ENCODE peak calls at places on chromosomes 2 and 18, in five cellular contexts. One of them, this sample, is unnamed. For H3K4me1, the result is how much of the 10 kb centered on the place peaks cover.

GRCh38 chr18:25743661-25744151 is 346.7 kb downstream of the SS18 start:
- DNase-seq in GM12878: no peak
- DNase-seq in psoas muscle: no peak
- DNase-seq in upper lobe of right lung: no peak
- DNase-seq in right atrium auricular region: no peak
- DNase-seq in this sample: no peak

GRCh38 chr2:226352941-226353558 is 446.6 kb downstream of the IRS1 start:
- DNase-seq in GM12878: no peak
- DNase-seq in psoas muscle: peak
- DNase-seq in upper lobe of right lung: no peak
- DNase-seq in right atrium auricular region: no peak
- DNase-seq in this sample: no peak

GRCh38 chr18:79133724-79134123 is 64.5 kb downstream of the ATP9B start:
- DNase-seq in GM12878: no peak
- DNase-seq in psoas muscle: peak
- DNase-seq in upper lobe of right lung: no peak
- DNase-seq in right atrium auricular region: no peak
- DNase-seq in this sample: peak

GRCh38 chr2:214587442-214587841 is 176.6 kb downstream of the VWC2L start:
- DNase-seq in GM12878: no peak
- DNase-seq in psoas muscle: no peak
- DNase-seq in upper lobe of right lung: no peak
- DNase-seq in right atrium auricular region: no peak
- DNase-seq in this sample: peak

GRCh38 chr18:24051256-24051947 is 36.8 kb downstream of the TTC39C start:
- DNase-seq in GM12878: peak
- DNase-seq in psoas muscle: no peak
- DNase-seq in upper lobe of right lung: no peak
- DNase-seq in right atrium auricular region: no peak
- DNase-seq in this sample: no peak

GRCh38 chr2:50492452-50492851 is 539.5 kb downstream of the NRXN1 start:
- DNase-seq in GM12878: peak
- DNase-seq in psoas muscle: no peak
- DNase-seq in upper lobe of right lung: no peak
- DNase-seq in right atrium auricular region: no peak
- DNase-seq in this sample: peak

GRCh38 chr2:222813177-222813843 is 47.5 kb upstream of the ACSL3 start:
- DNase-seq in GM12878: peak
- DNase-seq in psoas muscle: no peak
- DNase-seq in upper lobe of right lung: no peak
- DNase-seq in right atrium auricular region: no peak
- DNase-seq in this sample: no peak

GRCh38 chr18:54774971-54775665 is 53.2 kb upstream of the RAB27B start:
- DNase-seq in GM12878: no peak
- DNase-seq in psoas muscle: no peak
- DNase-seq in upper lobe of right lung: no peak
- DNase-seq in right atrium auricular region: no peak
- DNase-seq in this sample: peak

GRCh38 chr2:191521608-191522208 is 156.2 kb upstream of the NABP1 start:
- DNase-seq in GM12878: no peak
- DNase-seq in psoas muscle: no peak
- DNase-seq in upper lobe of right lung: no peak
- DNase-seq in right atrium auricular region: no peak
- DNase-seq in this sample: no peak

GRCh38 chr2:206615417-206616089 is 26.7 kb upstream of the FAM237A start:
- DNase-seq in GM12878: no peak
- DNase-seq in psoas muscle: no peak
- DNase-seq in upper lobe of right lung: no peak
- DNase-seq in right atrium auricular region: no peak
- DNase-seq in this sample: no peak

GRCh38 chr2:15894459-15895144 is 45.7 kb upstream of the MYCN start:
- DNase-seq in GM12878: no peak
- DNase-seq in psoas muscle: no peak
- DNase-seq in upper lobe of right lung: no peak
- DNase-seq in right atrium auricular region: no peak
- DNase-seq in this sample: no peak

GRCh38 chr18:23982154-23983071 is 32.1 kb upstream of the TTC39C start:
- DNase-seq in GM12878: no peak
- DNase-seq in psoas muscle: peak
- DNase-seq in upper lobe of right lung: no peak
- DNase-seq in right atrium auricular region: peak
- DNase-seq in this sample: peak

GRCh38 chr2:200380833-200381542 is 74.5 kb downstream of the SPATS2L start:
- DNase-seq in GM12878: no peak
- DNase-seq in psoas muscle: no peak
- DNase-seq in upper lobe of right lung: no peak
- DNase-seq in right atrium auricular region: no peak
- DNase-seq in this sample: no peak

GRCh38 chr2:178479758-178480226 is 465 bp upstream of the PLEKHA3 start:
- DNase-seq in GM12878: no peak
- DNase-seq in psoas muscle: no peak
- DNase-seq in upper lobe of right lung: no peak
- DNase-seq in right atrium auricular region: no peak
- DNase-seq in this sample: no peak

GRCh38 chr18:2680216-2680792 is 24.8 kb downstream of the SMCHD1 start:
- DNase-seq in GM12878: no peak
- DNase-seq in psoas muscle: no peak
- DNase-seq in upper lobe of right lung: no peak
- DNase-seq in right atrium auricular region: no peak
- DNase-seq in this sample: no peak

GRCh38 chr18:51051105-51051712 is 21.2 kb downstream of the SMAD4 start:
- DNase-seq in GM12878: no peak
- DNase-seq in psoas muscle: no peak
- DNase-seq in upper lobe of right lung: no peak
- DNase-seq in right atrium auricular region: no peak
- DNase-seq in this sample: no peak

GRCh38 chr2:75375646-75376582 is 176.6 kb upstream of the TACR1 start:
- DNase-seq in GM12878: no peak
- DNase-seq in psoas muscle: no peak
- DNase-seq in upper lobe of right lung: no peak
- DNase-seq in right atrium auricular region: no peak
- DNase-seq in this sample: no peak

GRCh38 chr2:230134496-230135073 is 65.9 kb upstream of the SLC16A14 start:
- DNase-seq in GM12878: no peak
- DNase-seq in psoas muscle: no peak
- DNase-seq in upper lobe of right lung: no peak
- DNase-seq in right atrium auricular region: no peak
- DNase-seq in this sample: no peak

GRCh38 chr18:58541789-58542425 is 87.0 kb downstream of the ALPK2 start:
- DNase-seq in GM12878: peak
- DNase-seq in psoas muscle: no peak
- DNase-seq in upper lobe of right lung: no peak
- DNase-seq in right atrium auricular region: no peak
- DNase-seq in this sample: no peak

GRCh38 chr2:189763908-189764661 is 1.5 kb upstream of the OSGEPL1 start:
- DNase-seq in GM12878: no peak
- DNase-seq in psoas muscle: no peak
- DNase-seq in upper lobe of right lung: no peak
- DNase-seq in right atrium auricular region: no peak
- DNase-seq in this sample: no peak

GRCh38 chr2:229164545-229165249 is 106.4 kb downstream of the PID1 start:
- DNase-seq in GM12878: no peak
- DNase-seq in psoas muscle: no peak
- DNase-seq in upper lobe of right lung: no peak
- DNase-seq in right atrium auricular region: no peak
- DNase-seq in this sample: no peak

GRCh38 chr2:47218066-47218581 is 63.0 kb upstream of the STPG4 start:
- DNase-seq in GM12878: no peak
- DNase-seq in psoas muscle: no peak
- DNase-seq in upper lobe of right lung: no peak
- DNase-seq in right atrium auricular region: no peak
- DNase-seq in this sample: no peak

GRCh38 chr2:11829947-11830707 is 83.7 kb downstream of the LPIN1 start:
- DNase-seq in GM12878: peak
- DNase-seq in psoas muscle: peak
- DNase-seq in upper lobe of right lung: peak
- DNase-seq in right atrium auricular region: peak
- DNase-seq in this sample: peak

GRCh38 chr2:233267516-233268245 is 16.2 kb downstream of the ATG16L1 start:
- DNase-seq in GM12878: peak
- DNase-seq in psoas muscle: no peak
- DNase-seq in upper lobe of right lung: no peak
- DNase-seq in right atrium auricular region: no peak
- DNase-seq in this sample: no peak

GRCh38 chr2:192957425-192957824 is 762.7 kb upstream of the TMEFF2 start:
- DNase-seq in GM12878: no peak
- DNase-seq in psoas muscle: no peak
- DNase-seq in upper lobe of right lung: no peak
- DNase-seq in right atrium auricular region: no peak
- DNase-seq in this sample: no peak

GRCh38 chr2:109173311-109174171 is 44.5 kb downstream of the SH3RF3 start:
- DNase-seq in GM12878: no peak
- DNase-seq in psoas muscle: peak
- DNase-seq in upper lobe of right lung: no peak
- DNase-seq in right atrium auricular region: peak
- DNase-seq in this sample: peak

GRCh38 chr2:10146366-10147005 is 23.9 kb downstream of the RRM2 start:
- DNase-seq in GM12878: no peak
- DNase-seq in psoas muscle: no peak
- DNase-seq in upper lobe of right lung: peak
- DNase-seq in right atrium auricular region: no peak
- DNase-seq in this sample: no peak

GRCh38 chr2:39059366-39059952 is 61.4 kb downstream of the SOS1 start:
- DNase-seq in GM12878: no peak
- DNase-seq in psoas muscle: no peak
- DNase-seq in upper lobe of right lung: no peak
- DNase-seq in right atrium auricular region: no peak
- DNase-seq in this sample: no peak

GRCh38 chr18:3867252-3867651 is 417.3 kb downstream of the TGIF1 start:
- DNase-seq in GM12878: no peak
- DNase-seq in psoas muscle: no peak
- DNase-seq in upper lobe of right lung: no peak
- DNase-seq in right atrium auricular region: no peak
- DNase-seq in this sample: no peak

GRCh38 chr18:61616111-61616610 is 276.6 kb downstream of the RNF152 start:
- DNase-seq in GM12878: no peak
- DNase-seq in psoas muscle: no peak
- DNase-seq in upper lobe of right lung: no peak
- DNase-seq in right atrium auricular region: no peak
- DNase-seq in this sample: no peak

GRCh38 chr2:73894877-73895276 is 2.1 kb downstream of the ACTG2 start:
- DNase-seq in GM12878: no peak
- DNase-seq in psoas muscle: no peak
- DNase-seq in upper lobe of right lung: no peak
- DNase-seq in right atrium auricular region: no peak
- DNase-seq in this sample: no peak
- H3K4me3 ChIP-seq in GM12878: no peak
- H3K4me3 ChIP-seq in psoas muscle: no peak
- H3K4me3 ChIP-seq in upper lobe of right lung: peak
- H3K4me3 ChIP-seq in right atrium auricular region: no peak
- H3K4me3 ChIP-seq in this sample: no peak

DNA sequence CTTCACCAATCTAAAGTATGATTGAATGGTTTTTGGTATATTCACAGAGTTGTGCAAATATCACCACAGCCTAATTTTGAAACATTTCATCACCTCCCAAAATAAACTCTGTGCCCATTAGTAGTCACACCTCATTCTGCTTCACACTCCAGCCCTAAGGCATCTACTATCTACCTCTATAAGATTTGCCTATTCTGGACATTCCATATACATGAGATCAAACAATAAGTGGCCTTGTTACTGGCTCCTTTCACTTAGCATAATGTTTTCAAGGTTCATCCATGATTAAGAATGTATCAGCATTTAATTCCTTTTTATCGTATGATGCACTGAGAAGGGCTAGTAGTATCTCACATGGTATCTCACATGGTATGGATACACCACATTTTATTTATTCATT is 204.6 kb upstream of the SMAD7 start:
- DNase-seq in GM12878: no peak
- DNase-seq in psoas muscle: no peak
- DNase-seq in upper lobe of right lung: no peak
- DNase-seq in right atrium auricular region: no peak
- DNase-seq in this sample: no peak
- H3K4me1 ChIP-seq in GM12878: under half
- H3K4me1 ChIP-seq in psoas muscle: under half
- H3K4me1 ChIP-seq in upper lobe of right lung: under half
- H3K4me1 ChIP-seq in right atrium auricular region: under half
- H3K4me1 ChIP-seq in this sample: under half

GRCh38 chr2:132999421-132999820 is 329.4 kb upstream of the LYPD1 start:
- DNase-seq in GM12878: no peak
- DNase-seq in psoas muscle: no peak
- DNase-seq in upper lobe of right lung: no peak
- DNase-seq in right atrium auricular region: no peak
- DNase-seq in this sample: no peak

DNA sequence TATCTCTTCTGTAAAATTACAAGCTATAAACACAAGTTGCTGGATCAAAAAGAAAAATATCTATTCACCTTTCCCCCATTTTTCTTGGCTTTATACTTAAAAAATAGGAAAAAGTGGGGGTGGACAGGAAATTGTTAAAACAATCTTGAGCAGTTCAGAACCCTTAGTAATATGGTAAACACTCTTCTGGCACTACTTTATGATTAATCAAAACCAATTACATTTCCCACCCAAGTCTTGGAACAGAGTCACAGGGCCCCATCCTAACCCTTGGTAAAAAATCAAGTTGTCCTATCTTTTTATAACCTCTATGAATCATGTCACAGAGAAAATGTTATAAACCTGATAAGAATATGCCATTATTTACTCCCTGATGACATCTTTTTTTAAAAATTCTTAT is 328.2 kb upstream of the LYPD1 start:
- DNase-seq in GM12878: no peak
- DNase-seq in psoas muscle: no peak
- DNase-seq in upper lobe of right lung: no peak
- DNase-seq in right atrium auricular region: no peak
- DNase-seq in this sample: no peak
- TF ChIP-seq CTCF in GM12878: no peak
- TF ChIP-seq CTCF in psoas muscle: no peak
- TF ChIP-seq CTCF in upper lobe of right lung: no peak
- TF ChIP-seq CTCF in right atrium auricular region: no peak
- TF ChIP-seq CTCF in this sample: no peak

DNA sequence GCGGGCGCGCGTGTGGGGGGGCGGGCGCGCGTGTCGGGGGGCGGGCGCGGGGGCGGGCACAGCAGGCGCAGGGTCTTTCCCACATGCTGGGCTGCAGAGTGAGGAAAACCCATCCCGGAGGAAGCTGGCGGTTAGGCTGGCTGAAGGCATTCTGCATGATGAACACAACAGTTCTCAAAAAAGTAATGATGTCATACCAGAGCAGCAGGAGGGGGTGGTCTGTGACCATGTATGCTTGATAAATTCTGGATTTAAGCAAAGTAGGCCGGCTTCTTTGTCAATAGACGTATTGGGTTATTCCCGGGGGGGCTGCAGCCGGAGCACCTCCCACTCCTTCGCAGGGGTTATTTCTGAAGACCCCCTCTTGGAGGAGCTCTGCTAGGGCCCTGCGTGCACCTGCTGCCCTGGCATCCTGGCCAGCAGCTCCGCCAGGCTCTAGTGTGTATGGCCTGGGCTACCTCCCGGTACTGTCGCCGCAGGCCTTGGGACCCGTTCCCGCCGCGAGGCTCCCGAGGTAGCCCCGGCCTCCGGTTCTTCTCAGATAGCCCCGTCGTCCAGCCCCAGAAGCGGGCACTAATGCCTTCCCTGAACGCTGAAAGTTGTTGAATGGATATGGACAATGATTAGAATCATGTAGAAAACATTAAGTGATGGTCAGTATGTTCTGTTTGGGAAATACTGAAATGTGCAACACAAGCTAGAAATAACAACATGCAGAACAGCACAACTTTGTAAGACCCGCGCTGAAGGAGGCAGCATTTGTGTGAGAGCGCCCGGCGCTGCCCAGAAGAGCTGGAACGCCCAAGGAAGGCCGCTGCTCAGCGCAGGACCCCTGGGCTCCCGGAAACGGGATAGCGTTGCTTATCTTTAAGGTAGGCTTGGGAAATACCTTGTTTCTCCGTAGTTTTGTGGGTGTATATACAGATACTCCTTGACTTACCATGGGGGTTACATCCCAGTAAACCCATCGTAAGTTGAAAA is 101.4 kb upstream of the RAB6C start:
- DNase-seq in GM12878: no peak
- DNase-seq in psoas muscle: peak
- DNase-seq in upper lobe of right lung: peak
- DNase-seq in right atrium auricular region: peak
- DNase-seq in this sample: no peak
- H3K4me3 ChIP-seq in GM12878: no peak
- H3K4me3 ChIP-seq in psoas muscle: peak
- H3K4me3 ChIP-seq in upper lobe of right lung: peak
- H3K4me3 ChIP-seq in right atrium auricular region: peak
- H3K4me3 ChIP-seq in this sample: peak

This sample was measured in BE2C.